ENCODE peak calls at places on chromosomes 4 and X, in five cellular contexts. A is T-helper 9 cell, Z is AG09319, L is HT1080, F is COLO829. I is an unnamed sample.

GRCh38 chr4:24143741-24144140 is 253.9 kb upstream of the PPARGC1A start:
- DNase-seq in A (no peak), L (no peak), Z (no peak), F (no peak), I (no peak)

GRCh38 chr4:108685036-108685686 is 34.8 kb downstream of the OSTC start:
- DNase-seq in F (no peak), A (no peak), Z (no peak), L (no peak), I (no peak)

GRCh38 chrX:23904096-23904495 is 3.6 kb downstream of the APOO start:
- DNase-seq in Z (no peak), A (no peak), L (peak), F (peak), I (peak)

GRCh38 chr4:140153419-140153743 is 603 bp downstream of the MAML3 start:
- DNase-seq in A (no peak), Z (no peak), F (no peak), L (peak), I (no peak)

GRCh38 chr4:97558204-97558804 is 585.0 kb downstream of the STPG2 start:
- DNase-seq in A (no peak), L (no peak), Z (no peak), F (no peak), I (no peak)

GRCh38 chr4:7952615-7953014 is 13.0 kb upstream of the AFAP1 start:
- DNase-seq in F (no peak), Z (no peak), A (no peak), L (no peak), I (no peak)

GRCh38 chr4:125837493-125838238 is 522.9 kb downstream of the FAT4 start:
- DNase-seq in F (no peak), L (no peak), A (no peak), Z (no peak), I (no peak)

GRCh38 chr4:66539745-66540144 is 869.5 kb upstream of the EPHA5 start:
- DNase-seq in A (no peak), F (no peak), Z (no peak), L (no peak), I (peak)

GRCh38 chr4:181877329-181877848 is 365.8 kb upstream of the TENM3 start:
- DNase-seq in Z (no peak), A (no peak), L (peak), F (no peak), I (peak)

GRCh38 chr4:166662266-166662843 is 571.9 kb downstream of the SPOCK3 start:
- DNase-seq in Z (no peak), L (no peak), F (no peak), A (no peak), I (no peak)

GRCh38 chrX:9644335-9644734 is 121.3 kb downstream of the GPR143 start:
- DNase-seq in Z (no peak), L (no peak), A (peak), F (no peak), I (no peak)

GRCh38 chr4:179292443-179292842 is 1850.2 kb upstream of the AGA start:
- DNase-seq in Z (no peak), L (peak), F (no peak), A (no peak), I (peak)

GRCh38 chr4:120841580-120841979 is 80.9 kb downstream of the PRDM5 start:
- DNase-seq in A (no peak), F (peak), L (no peak), Z (no peak), I (no peak)

GRCh38 chr4:118032691-118033090 is 1.6 kb upstream of the NDST3 start:
- DNase-seq in Z (no peak), A (no peak), F (no peak), L (peak), I (peak)

GRCh38 chr4:146945556-146946374 is at the start of gene TTC29:
- DNase-seq in A (peak), F (peak), L (peak), Z (peak), I (peak)

GRCh38 chr4:138222041-138222440 is 20.1 kb downstream of the SLC7A11 start:
- DNase-seq in A (no peak), L (no peak), F (no peak), Z (peak), I (peak)

GRCh38 chr4:152348670-152349069 is 187.2 kb downstream of the FBXW7 start:
- DNase-seq in A (no peak), F (no peak), L (peak), Z (no peak), I (no peak)

GRCh38 chrX:44314259-44314734 is 29.2 kb downstream of the EFHC2 start:
- DNase-seq in Z (no peak), A (no peak), L (peak), F (peak), I (peak)

GRCh38 chr4:140609548-140610425 is 41.0 kb upstream of the UCP1 start:
- DNase-seq in L (peak), Z (peak), A (no peak), F (peak), I (peak)

GRCh38 chr4:185587444-185588161 is 52.3 kb upstream of the PDLIM3 start:
- DNase-seq in A (peak), Z (no peak), L (no peak), F (no peak), I (no peak)

I was measured in ELR.